ENCODE peak calls at places on chromosomes 11 and 22, in four cellular contexts. One of them, this sample, is unnamed.

GRCh38 chr22:41940853-41941765 is 5.8 kb downstream of the CENPM start:
- DNase-seq in H1: peak; percentile 95
- DNase-seq in IMR-90: peak; percentile 91
- DNase-seq in K562: peak; percentile 64
- DNase-seq in this sample: no peak

GRCh38 chr11:48088682-48089050 is 108.3 kb downstream of the PTPRJ start:
- DNase-seq in IMR-90: no peak
- DNase-seq in H1: no peak
- DNase-seq in K562: no peak
- DNase-seq in this sample: no peak

GRCh38 chr22:29664731-29665130 is 55.1 kb upstream of the CABP7 start:
- DNase-seq in H1: no peak
- DNase-seq in K562: no peak
- DNase-seq in IMR-90: peak; percentile 40
- DNase-seq in this sample: no peak

GRCh38 chr11:128324531-128325141 is 262.7 kb downstream of the ETS1 start:
- DNase-seq in H1: no peak
- DNase-seq in K562: no peak
- DNase-seq in IMR-90: no peak
- DNase-seq in this sample: no peak

GRCh38 chr11:87722756-87723599 is 452.3 kb downstream of the RAB38 start:
- DNase-seq in K562: peak; percentile 17
- DNase-seq in IMR-90: peak; percentile 2
- DNase-seq in H1: peak; percentile 66
- DNase-seq in this sample: no peak

GRCh38 chr22:17436981-17437410 is 67.7 kb downstream of the CECR2 start:
- DNase-seq in H1: no peak
- DNase-seq in K562: no peak
- DNase-seq in IMR-90: no peak
- DNase-seq in this sample: no peak

GRCh38 chr11:75386912-75387311 is 12.4 kb upstream of the RPS3 start:
- DNase-seq in H1: no peak
- DNase-seq in K562: no peak
- DNase-seq in IMR-90: no peak
- DNase-seq in this sample: no peak

GRCh38 chr11:66150140-66150539 is 80.1 kb downstream of the PACS1 start:
- DNase-seq in K562: no peak
- DNase-seq in H1: no peak
- DNase-seq in IMR-90: peak; percentile 8
- DNase-seq in this sample: no peak

GRCh38 chr22:23401111-23401909 is 178.8 kb downstream of the IGLL1 start:
- DNase-seq in H1: no peak
- DNase-seq in K562: no peak
- DNase-seq in IMR-90: peak; percentile 75
- DNase-seq in this sample: no peak

GRCh38 chr11:87176044-87176443 is 138.3 kb downstream of the TMEM135 start:
- DNase-seq in K562: no peak
- DNase-seq in H1: no peak
- DNase-seq in IMR-90: peak; percentile 22
- DNase-seq in this sample: no peak

GRCh38 chr22:27512283-27512761 is 289.2 kb downstream of the MN1 start:
- DNase-seq in IMR-90: peak; percentile 97
- DNase-seq in H1: no peak
- DNase-seq in K562: no peak
- DNase-seq in this sample: no peak

GRCh38 chr11:19347911-19348310 is 107.2 kb upstream of the E2F8 start:
- DNase-seq in K562: no peak
- DNase-seq in IMR-90: no peak
- DNase-seq in H1: no peak
- DNase-seq in this sample: no peak

GRCh38 chr22:19719055-19719482 is 4.3 kb upstream of the GP1BB start:
- DNase-seq in K562: peak; percentile 93
- DNase-seq in IMR-90: no peak
- DNase-seq in H1: no peak
- DNase-seq in this sample: no peak

GRCh38 chr11:9214765-9215164 is 50.4 kb downstream of the DENND5A start:
- DNase-seq in K562: no peak
- DNase-seq in IMR-90: peak; percentile 66
- DNase-seq in H1: no peak
- DNase-seq in this sample: no peak

GRCh38 chr22:40624770-40625169 is 11.7 kb downstream of the MRTFA start:
- DNase-seq in K562: no peak
- DNase-seq in H1: no peak
- DNase-seq in IMR-90: no peak
- DNase-seq in this sample: no peak

GRCh38 chr11:134360050-134360835 is 28.5 kb downstream of the GLB1L2 start:
- DNase-seq in IMR-90: peak; percentile 32
- DNase-seq in H1: peak; percentile 98
- DNase-seq in K562: peak; percentile 88
- DNase-seq in this sample: no peak

GRCh38 chr11:112805658-112806057 is 155.6 kb upstream of the NCAM1 start:
- DNase-seq in K562: no peak
- DNase-seq in IMR-90: no peak
- DNase-seq in H1: no peak
- DNase-seq in this sample: no peak

GRCh38 chr11:19253149-19253540 is 12.4 kb upstream of the E2F8 start:
- DNase-seq in K562: no peak
- DNase-seq in H1: no peak
- DNase-seq in IMR-90: no peak
- DNase-seq in this sample: no peak

GRCh38 chr22:19943665-19944026 is 2.0 kb upstream of the TXNRD2 start:
- DNase-seq in H1: no peak
- DNase-seq in K562: no peak
- DNase-seq in IMR-90: peak; percentile 76
- DNase-seq in this sample: no peak

GRCh38 chr22:50085211-50085999 is at the start of gene MLC1:
- DNase-seq in H1: no peak
- DNase-seq in K562: peak; percentile 36
- DNase-seq in IMR-90: peak; percentile 25
- DNase-seq in this sample: no peak

GRCh38 chr11:370087-370941 is 1.0 kb downstream of the B4GALNT4 start:
- DNase-seq in IMR-90: no peak
- DNase-seq in K562: peak; percentile 59
- DNase-seq in H1: peak; percentile 80
- DNase-seq in this sample: no peak

GRCh38 chr11:126440276-126440675 is 84.8 kb downstream of the ST3GAL4 start:
- DNase-seq in H1: no peak
- DNase-seq in IMR-90: no peak
- DNase-seq in K562: no peak
- DNase-seq in this sample: no peak

GRCh38 chr22:33883561-33883960 is 36.7 kb downstream of the LARGE1 start:
- DNase-seq in K562: no peak
- DNase-seq in IMR-90: no peak
- DNase-seq in H1: no peak
- DNase-seq in this sample: peak; percentile 40

GRCh38 chr11:20276661-20277000 is 86.9 kb upstream of the HTATIP2 start:
- DNase-seq in H1: no peak
- DNase-seq in IMR-90: no peak
- DNase-seq in K562: no peak
- DNase-seq in this sample: no peak

GRCh38 chr22:41799486-41800347 is 762 bp upstream of the CCDC134 start:
- DNase-seq in IMR-90: no peak
- DNase-seq in K562: peak; percentile 68
- DNase-seq in H1: peak; percentile 67
- DNase-seq in this sample: no peak

GRCh38 chr22:23786261-23786710 is 480 bp upstream of the SMARCB1 start:
- DNase-seq in H1: peak; percentile 57
- DNase-seq in IMR-90: no peak
- DNase-seq in K562: no peak
- DNase-seq in this sample: no peak

GRCh38 chr11:7638710-7639642 is 34.3 kb downstream of the CYB5R2 start:
- DNase-seq in IMR-90: no peak
- DNase-seq in H1: no peak
- DNase-seq in K562: no peak
- DNase-seq in this sample: no peak
- TF ChIP-seq CHD1 in IMR-90: no peak
- TF ChIP-seq CHD1 in H1: no peak
- TF ChIP-seq CHD1 in K562: no peak
- TF ChIP-seq CHD1 in this sample: no peak

GRCh38 chr11:16764888-16765287 is 26.4 kb downstream of the C11orf58 start:
- DNase-seq in H1: no peak
- DNase-seq in IMR-90: no peak
- DNase-seq in K562: no peak
- DNase-seq in this sample: no peak
- TF ChIP-seq CHD1 in H1: no peak
- TF ChIP-seq CHD1 in IMR-90: no peak
- TF ChIP-seq CHD1 in K562: no peak
- TF ChIP-seq CHD1 in this sample: no peak

DNA sequence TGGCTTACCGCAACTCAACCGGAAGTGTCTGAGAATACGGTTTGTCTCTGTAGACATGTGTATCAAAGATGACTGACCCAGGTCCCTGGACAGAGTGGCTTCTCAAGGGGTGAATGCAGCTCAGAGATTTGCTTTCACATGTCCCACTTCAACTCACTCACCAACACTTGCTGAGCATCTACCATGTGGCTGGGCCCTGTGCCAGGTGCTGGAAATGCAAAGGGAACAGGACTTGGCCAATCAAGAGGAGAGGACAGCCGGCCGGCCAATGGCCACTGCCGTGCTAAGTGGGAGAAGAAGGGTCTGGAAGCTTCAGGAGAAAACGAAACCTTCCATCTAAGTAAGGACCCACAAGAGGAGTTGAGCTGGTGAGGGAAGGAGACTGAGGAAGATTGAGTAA is 151.3 kb downstream of the CEP164 start:
- DNase-seq in K562: no peak
- DNase-seq in IMR-90: no peak
- DNase-seq in H1: no peak
- DNase-seq in this sample: no peak
- TF ChIP-seq CHD1 in K562: no peak
- TF ChIP-seq CHD1 in IMR-90: no peak
- TF ChIP-seq CHD1 in H1: no peak
- TF ChIP-seq CHD1 in this sample: no peak

GRCh38 chr11:60875366-60875720 is 8.0 kb downstream of the ZP1 start:
- DNase-seq in IMR-90: no peak
- DNase-seq in H1: no peak
- DNase-seq in K562: no peak
- DNase-seq in this sample: no peak
- TF ChIP-seq CHD1 in IMR-90: no peak
- TF ChIP-seq CHD1 in H1: no peak
- TF ChIP-seq CHD1 in K562: no peak
- TF ChIP-seq CHD1 in this sample: no peak

GRCh38 chr11:98110030-98110429 is 910.7 kb upstream of the CNTN5 start:
- DNase-seq in IMR-90: no peak
- DNase-seq in K562: no peak
- DNase-seq in H1: no peak
- DNase-seq in this sample: no peak
- TF ChIP-seq CHD1 in IMR-90: no peak
- TF ChIP-seq CHD1 in K562: no peak
- TF ChIP-seq CHD1 in H1: no peak
- TF ChIP-seq CHD1 in this sample: no peak

DNA sequence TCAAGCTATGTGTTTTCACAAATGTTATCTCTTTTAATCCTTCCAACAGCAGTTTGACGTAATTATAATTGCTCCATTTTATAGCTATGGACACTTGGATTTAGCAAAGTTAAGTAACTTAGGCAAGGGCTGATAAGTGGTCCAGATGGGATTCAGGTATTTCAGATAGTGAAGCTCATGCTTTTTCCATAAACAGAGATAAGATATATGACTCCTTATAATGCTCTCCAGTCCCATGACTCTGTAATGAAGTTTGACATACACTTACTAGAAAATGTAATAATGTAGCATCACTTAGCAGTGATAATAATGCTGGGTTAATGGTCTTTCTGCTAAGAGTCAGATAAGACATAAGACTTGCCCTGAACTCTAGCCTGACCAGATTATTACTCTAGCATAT is 892.1 kb downstream of the LRRC4C start:
- DNase-seq in K562: no peak
- DNase-seq in H1: no peak
- DNase-seq in IMR-90: no peak
- DNase-seq in this sample: no peak
- TF ChIP-seq CHD1 in K562: no peak
- TF ChIP-seq CHD1 in H1: no peak
- TF ChIP-seq CHD1 in IMR-90: no peak
- TF ChIP-seq CHD1 in this sample: no peak

This sample was measured in GM12878.